ENCODE peak calls at places on chromosome X, in ten cellular contexts. K is stomach; U is left cardiac atrium; M is kidney epithelial cell; L is activated gamma-delta T cell treated with Interleukin-2 at 50 U/mL for 16 hours; Y is hypothalamus; W is brain microvascular endothelial cell; G is stimulated activated CD4-positive, alpha-beta T cell treated with anti-CD3 and anti-CD28 coated beads, Interleukin-15, amount 100 ng/mL, for 1 hour; C is heart right ventricle; B is RPMI8226. H is an unnamed sample.

GRCh38 chrX:107574054-107574683 is 54.1 kb upstream of the PRPS1 start:
- DNase-seq in K (no peak), U (no peak), M (no peak), L (no peak), Y (no peak), W (peak; percentile 38), G (no peak), C (no peak), B (no peak), H (no peak)

GRCh38 chrX:63013549-63013948 is 337.6 kb downstream of the SPIN4 start:
- DNase-seq in K (no peak), U (no peak), M (no peak), L (no peak), Y (no peak), W (no peak), G (no peak), C (no peak), B (no peak), H (no peak)

GRCh38 chrX:74902806-74903205 is 22.4 kb downstream of the NEXMIF start:
- DNase-seq in K (peak; percentile 43), U (no peak), M (no peak), L (no peak), Y (no peak), W (no peak), G (no peak), C (no peak), B (no peak), H (no peak)

GRCh38 chrX:17876135-17876534 is 15.0 kb upstream of the RAI2 start:
- DNase-seq in K (no peak), U (no peak), M (no peak), L (no peak), Y (no peak), W (no peak), G (no peak), C (no peak), B (no peak), H (no peak)

GRCh38 chrX:136529795-136530194 is 2.2 kb upstream of the VGLL1 start:
- DNase-seq in K (no peak), U (no peak), M (no peak), L (no peak), Y (no peak), W (no peak), G (no peak), C (no peak), B (no peak), H (no peak)

GRCh38 chrX:19046343-19047215 is 62.7 kb upstream of the PHKA2 start:
- DNase-seq in K (no peak), U (no peak), M (peak; percentile 31), L (no peak), Y (no peak), W (peak; percentile 37), G (no peak), C (no peak), B (no peak), H (no peak)

GRCh38 chrX:153582896-153583295 is 16.0 kb downstream of the CCNQ start:
- DNase-seq in K (peak; percentile 31), U (no peak), M (peak; percentile 9), L (peak; percentile 49), Y (no peak), W (no peak), G (peak; percentile 23), C (peak; percentile 27), B (peak; percentile 55), H (no peak)

GRCh38 chrX:55731826-55732225 is 14.3 kb downstream of the RRAGB start:
- DNase-seq in K (no peak), U (no peak), M (no peak), L (no peak), Y (no peak), W (no peak), G (no peak), C (no peak), B (peak; percentile 3), H (no peak)

GRCh38 chrX:9293051-9293496 is 171.8 kb upstream of the TBL1X start:
- DNase-seq in K (no peak), U (no peak), M (no peak), L (no peak), Y (no peak), W (no peak), G (no peak), C (no peak), B (no peak), H (no peak)

GRCh38 chrX:104343408-104344129 is 88.8 kb upstream of the ESX1 start:
- DNase-seq in K (peak; percentile 38), U (no peak), M (peak; percentile 47), L (no peak), Y (no peak), W (peak; percentile 87), G (no peak), C (no peak), B (peak; percentile 35), H (peak; percentile 2)

GRCh38 chrX:134294548-134294947 is 57.6 kb downstream of the CCDC160 start:
- DNase-seq in K (no peak), U (no peak), M (no peak), L (no peak), Y (no peak), W (no peak), G (no peak), C (no peak), B (no peak), H (no peak)